ENCODE peak calls at places on chromosome 1, in four cellular contexts. One of them, this sample, is unnamed.

GRCh38 chr1:27364696-27365371 is 1.9 kb downstream of the MAP3K6 start:
- DNase-seq in BE2C: no peak
- DNase-seq in stimulated activated CD8-positive, alpha-beta memory T cell treated with anti-CD3 and anti-CD28 coated beads, Interleukin-2, amount 100 ng/mL, for 48 hours: no peak
- DNase-seq in G401: no peak
- DNase-seq in this sample: no peak

GRCh38 chr1:2386636-2387611 is 4.4 kb downstream of the MORN1 start:
- DNase-seq in BE2C: no peak
- DNase-seq in stimulated activated CD8-positive, alpha-beta memory T cell treated with anti-CD3 and anti-CD28 coated beads, Interleukin-2, amount 100 ng/mL, for 48 hours: no peak
- DNase-seq in G401: no peak
- DNase-seq in this sample: no peak

GRCh38 chr1:184113251-184113650 is 61.7 kb downstream of the TSEN15 start:
- DNase-seq in BE2C: no peak
- DNase-seq in stimulated activated CD8-positive, alpha-beta memory T cell treated with anti-CD3 and anti-CD28 coated beads, Interleukin-2, amount 100 ng/mL, for 48 hours: no peak
- DNase-seq in G401: no peak
- DNase-seq in this sample: no peak

GRCh38 chr1:20565234-20565633 is 12.9 kb downstream of the FAM43B start:
- DNase-seq in BE2C: no peak
- DNase-seq in stimulated activated CD8-positive, alpha-beta memory T cell treated with anti-CD3 and anti-CD28 coated beads, Interleukin-2, amount 100 ng/mL, for 48 hours: no peak
- DNase-seq in G401: no peak
- DNase-seq in this sample: no peak

GRCh38 chr1:172826096-172826741 is 167.3 kb downstream of the FASLG start:
- DNase-seq in BE2C: peak; percentile 24
- DNase-seq in stimulated activated CD8-positive, alpha-beta memory T cell treated with anti-CD3 and anti-CD28 coated beads, Interleukin-2, amount 100 ng/mL, for 48 hours: no peak
- DNase-seq in G401: peak; percentile 29
- DNase-seq in this sample: no peak

GRCh38 chr1:228018961-228019721 is 12.3 kb downstream of the WNT3A start:
- DNase-seq in BE2C: no peak
- DNase-seq in stimulated activated CD8-positive, alpha-beta memory T cell treated with anti-CD3 and anti-CD28 coated beads, Interleukin-2, amount 100 ng/mL, for 48 hours: no peak
- DNase-seq in G401: no peak
- DNase-seq in this sample: no peak

GRCh38 chr1:154326546-154327465 is 1.5 kb downstream of the ATP8B2 start:
- DNase-seq in BE2C: no peak
- DNase-seq in stimulated activated CD8-positive, alpha-beta memory T cell treated with anti-CD3 and anti-CD28 coated beads, Interleukin-2, amount 100 ng/mL, for 48 hours: no peak
- DNase-seq in G401: no peak
- DNase-seq in this sample: no peak

GRCh38 chr1:54221113-54221834 is 21.3 kb downstream of the MRPL37 start:
- DNase-seq in BE2C: no peak
- DNase-seq in stimulated activated CD8-positive, alpha-beta memory T cell treated with anti-CD3 and anti-CD28 coated beads, Interleukin-2, amount 100 ng/mL, for 48 hours: no peak
- DNase-seq in G401: no peak
- DNase-seq in this sample: no peak

GRCh38 chr1:39159224-39160036 is 45.1 kb upstream of the MACF1 start:
- DNase-seq in BE2C: no peak
- DNase-seq in stimulated activated CD8-positive, alpha-beta memory T cell treated with anti-CD3 and anti-CD28 coated beads, Interleukin-2, amount 100 ng/mL, for 48 hours: no peak
- DNase-seq in G401: no peak
- DNase-seq in this sample: no peak

GRCh38 chr1:100036718-100037664 is 67.2 kb downstream of the SLC35A3 start:
- DNase-seq in BE2C: no peak
- DNase-seq in stimulated activated CD8-positive, alpha-beta memory T cell treated with anti-CD3 and anti-CD28 coated beads, Interleukin-2, amount 100 ng/mL, for 48 hours: no peak
- DNase-seq in G401: peak; percentile 23
- DNase-seq in this sample: no peak

This sample was measured in T-helper 9 cell.